ENCODE peak calls at places on chromosome 11, in nine cellular contexts. V is CD8-positive, alpha-beta T cell; W is IMR-90; H is AG04450; X is GM12878; E is spleen; Y is neural progenitor cell; Q is RWPE1; O is breast epithelium. K is an unnamed sample.

GRCh38 chr11:124535552-124536232 is 7.8 kb downstream of the OR8B12 start:
- DNase-seq in V (no peak), Q (no peak), X (no peak), H (no peak), Y (no peak), W (peak), O (no peak), E (no peak), K (no peak)

GRCh38 chr11:101583180-101584128 is at the start of gene TRPC6:
- DNase-seq in V (no peak), Y (peak), X (no peak), E (peak), Q (peak), O (peak), W (peak), H (no peak), K (peak)

GRCh38 chr11:76745561-76746207 is 37.5 kb upstream of the TSKU start:
- DNase-seq in W (no peak), O (no peak), H (no peak), E (no peak), V (no peak), X (no peak), Y (no peak), Q (no peak), K (no peak)

GRCh38 chr11:72824020-72824419 is 9.8 kb downstream of the ATG16L2 start:
- DNase-seq in W (no peak), V (no peak), Y (no peak), H (no peak), O (no peak), E (no peak), Q (no peak), X (no peak), K (peak)

GRCh38 chr11:65180877-65181568 is 705 bp upstream of the CAPN1 start:
- DNase-seq in X (peak), E (peak), O (no peak), V (peak), Y (peak), H (peak), Q (peak), W (peak), K (peak)

GRCh38 chr11:35246725-35247124 is 107.8 kb downstream of the CD44 start:
- DNase-seq in X (no peak), H (no peak), O (no peak), E (no peak), Q (no peak), W (peak), V (no peak), Y (no peak), K (no peak)

GRCh38 chr11:44615913-44616806 is 50.7 kb downstream of the CD82 start:
- DNase-seq in Q (no peak), X (no peak), Y (no peak), H (no peak), W (no peak), E (peak), V (no peak), O (no peak), K (peak)

GRCh38 chr11:133064961-133065360 is 467.3 kb downstream of the OPCML start:
- DNase-seq in H (no peak), W (no peak), V (no peak), E (no peak), O (no peak), Y (no peak), Q (no peak), X (no peak), K (no peak)

GRCh38 chr11:70415642-70416395 is 17.5 kb downstream of the CTTN start:
- DNase-seq in X (no peak), Y (no peak), W (peak), V (no peak), O (no peak), Q (no peak), E (no peak), H (no peak), K (no peak)

GRCh38 chr11:22337571-22338464 is at the start of gene SLC17A6:
- DNase-seq in W (peak), E (no peak), Q (peak), V (no peak), Y (peak), H (no peak), O (no peak), X (no peak), K (no peak)

GRCh38 chr11:102111011-102111786 is 952 bp downstream of the YAP1 start:
- DNase-seq in Y (peak), Q (peak), O (peak), V (peak), W (peak), H (no peak), E (no peak), X (no peak), K (peak)

GRCh38 chr11:35107866-35108265 is 31.1 kb upstream of the CD44 start:
- DNase-seq in X (no peak), Q (no peak), H (no peak), W (no peak), Y (no peak), O (no peak), E (no peak), V (no peak), K (no peak)

GRCh38 chr11:62399172-62399867 is 19.5 kb upstream of the SCGB1A1 start:
- DNase-seq in Y (no peak), O (no peak), V (no peak), X (no peak), H (no peak), W (no peak), E (peak), Q (no peak), K (peak)

GRCh38 chr11:112972399-112973115 is 11.3 kb downstream of the NCAM1 start:
- DNase-seq in Y (no peak), V (no peak), X (no peak), H (no peak), W (no peak), Q (no peak), O (no peak), E (no peak), K (no peak)

GRCh38 chr11:61092280-61092766 is 10.0 kb upstream of the CD5 start:
- DNase-seq in Q (no peak), Y (no peak), W (no peak), H (no peak), O (no peak), E (no peak), X (no peak), V (peak), K (no peak)

GRCh38 chr11:68042219-68043028 is 3.6 kb downstream of the TCIRG1 start:
- DNase-seq in V (no peak), W (no peak), H (no peak), X (no peak), Q (no peak), Y (no peak), O (no peak), E (peak), K (peak)

GRCh38 chr11:122226810-122227379 is 110.9 kb upstream of the BLID start:
- DNase-seq in X (no peak), Y (no peak), H (no peak), O (no peak), E (no peak), Q (no peak), V (no peak), W (no peak), K (no peak)

GRCh38 chr11:30120045-30120589 is 103.3 kb upstream of the KCNA4 start:
- DNase-seq in Q (no peak), Y (no peak), E (no peak), V (no peak), W (no peak), H (no peak), X (no peak), O (no peak), K (no peak)

GRCh38 chr11:104918113-104918824 is 20.0 kb upstream of the CASP12 start:
- DNase-seq in O (no peak), H (peak), W (peak), X (no peak), Q (no peak), E (no peak), Y (no peak), V (no peak), K (no peak)

GRCh38 chr11:34546511-34547206 is 33.1 kb upstream of the ELF5 start:
- DNase-seq in V (no peak), X (no peak), Y (peak), H (no peak), E (no peak), W (no peak), O (peak), Q (no peak), K (no peak)

GRCh38 chr11:65703846-65704245 is 8.2 kb upstream of the KAT5 start:
- DNase-seq in E (no peak), V (no peak), Q (no peak), O (no peak), Y (no peak), W (no peak), X (no peak), H (no peak), K (no peak)

GRCh38 chr11:12496181-12497025 is 119.0 kb downstream of the PARVA start:
- DNase-seq in E (no peak), X (no peak), O (no peak), Q (no peak), W (peak), H (no peak), Y (peak), V (no peak), K (no peak)

GRCh38 chr11:82718307-82718706 is 15.4 kb downstream of the FAM181B start:
- DNase-seq in Y (peak), V (no peak), O (peak), E (no peak), W (peak), H (peak), X (no peak), Q (peak), K (no peak)

GRCh38 chr11:6225896-6226295 is 8.5 kb downstream of the FHIP1B start:
- DNase-seq in V (no peak), X (no peak), Y (no peak), W (no peak), H (no peak), O (no peak), E (no peak), Q (no peak), K (no peak)

GRCh38 chr11:123061403-123062157 is at the start of gene HSPA8:
- DNase-seq in W (peak), X (no peak), E (peak), Q (peak), O (peak), Y (peak), H (peak), V (peak), K (peak)

GRCh38 chr11:65432133-65432650 is 9.6 kb downstream of the NEAT1 start:
- DNase-seq in H (no peak), V (no peak), W (peak), E (no peak), Q (no peak), X (no peak), O (no peak), Y (no peak), K (no peak)

GRCh38 chr11:2825261-2825885 is 60.2 kb downstream of the CDKN1C start:
- DNase-seq in O (peak), Q (peak), X (no peak), H (peak), V (no peak), W (peak), Y (no peak), E (no peak), K (peak)

GRCh38 chr11:1727861-1728260 is 22.5 kb downstream of the IFITM10 start:
- DNase-seq in V (no peak), E (peak), H (no peak), Y (no peak), O (no peak), W (no peak), Q (no peak), X (no peak), K (no peak)

GRCh38 chr11:65446446-65447277 is 24.1 kb downstream of the NEAT1 start:
- DNase-seq in Y (no peak), V (no peak), Q (no peak), W (peak), E (no peak), O (peak), H (no peak), X (no peak), K (no peak)

GRCh38 chr11:66045177-66045639 is 3.8 kb downstream of the GAL3ST3 start:
- DNase-seq in O (peak), X (no peak), E (peak), H (no peak), V (peak), W (peak), Q (peak), Y (peak), K (peak)

GRCh38 chr11:428295-428694 is 13.5 kb upstream of the SIGIRR start:
- DNase-seq in H (no peak), V (no peak), Q (no peak), E (peak), X (no peak), O (no peak), Y (no peak), W (no peak), K (no peak)

GRCh38 chr11:28512143-28512756 is 404.1 kb downstream of the METTL15 start:
- DNase-seq in E (no peak), Y (no peak), X (no peak), O (no peak), Q (no peak), V (no peak), W (no peak), H (no peak), K (no peak)

GRCh38 chr11:83574516-83574915 is 288.3 kb upstream of the CCDC90B start:
- DNase-seq in W (peak), X (no peak), O (no peak), Y (no peak), E (no peak), Q (peak), V (no peak), H (no peak), K (no peak)

GRCh38 chr11:109604506-109604905 is 182.5 kb downstream of the C11orf87 start:
- DNase-seq in W (no peak), X (no peak), Q (no peak), E (no peak), Y (no peak), V (no peak), H (no peak), O (no peak), K (no peak)

GRCh38 chr11:8793114-8793777 is 110.7 kb downstream of the RPL27A start:
- DNase-seq in V (no peak), W (peak), E (no peak), O (no peak), Y (no peak), X (no peak), H (no peak), Q (no peak), K (no peak)

GRCh38 chr11:8792636-8793035 is 110.0 kb downstream of the RPL27A start:
- DNase-seq in H (no peak), Q (no peak), X (no peak), E (no peak), V (no peak), Y (no peak), O (no peak), W (no peak), K (no peak)

GRCh38 chr11:8796926-8797325 is 114.1 kb upstream of the AKIP1 start:
- DNase-seq in Y (no peak), V (no peak), X (no peak), E (no peak), O (no peak), W (no peak), H (no peak), Q (no peak), K (no peak)

GRCh38 chr11:8794126-8794525 is 111.5 kb downstream of the RPL27A start:
- DNase-seq in O (no peak), Q (no peak), X (no peak), Y (no peak), V (no peak), W (no peak), E (no peak), H (no peak), K (no peak)

GRCh38 chr11:8794677-8795103 is 112.1 kb downstream of the RPL27A start:
- DNase-seq in O (no peak), X (no peak), W (no peak), H (no peak), E (no peak), Y (no peak), V (no peak), Q (no peak), K (no peak)
- H3K27ac ChIP-seq in O (peak), X (no peak), W (peak), H (no peak), E (peak), Y (no peak), V (no peak), Q (peak), K (no peak)

DNA sequence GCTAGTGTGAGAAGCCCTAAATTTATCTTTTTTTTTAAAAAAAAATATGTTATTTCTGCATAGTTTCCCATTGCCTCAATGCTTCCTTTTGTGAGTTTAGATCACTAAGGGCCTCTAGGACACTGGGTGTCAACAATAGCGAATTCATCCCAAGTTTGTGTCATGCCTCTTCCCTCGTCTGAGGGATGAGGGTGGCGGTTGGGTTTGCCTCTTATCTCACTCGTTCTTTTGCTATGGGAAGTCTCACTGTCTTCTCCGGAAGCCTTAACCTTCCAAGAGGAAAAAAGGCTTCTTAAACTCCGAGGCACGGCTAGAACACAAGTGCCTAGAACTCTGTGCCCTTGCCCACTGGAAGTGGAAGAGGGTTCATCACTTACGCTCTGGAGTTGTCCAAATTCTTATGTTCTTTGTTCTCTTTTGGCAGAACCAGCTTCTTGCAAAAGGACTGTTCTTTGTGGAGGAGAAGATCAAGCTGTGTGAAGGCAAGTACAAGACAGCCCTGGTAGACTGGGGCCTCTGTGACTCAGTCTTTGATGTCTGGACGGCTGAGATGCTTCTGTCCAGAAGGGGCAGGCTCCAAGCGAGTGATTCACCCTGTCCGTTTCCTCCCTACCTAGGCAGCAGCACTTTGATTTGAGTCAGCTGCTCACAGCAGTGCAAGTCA is 78.5 kb downstream of the TRAF6 start:
- DNase-seq in H (peak), X (no peak), Q (peak), O (no peak), V (peak), Y (peak), W (peak), E (no peak), K (no peak)
- TF ChIP-seq CTCF in H (peak), X (no peak), Q (peak), O (no peak), V (no peak), Y (no peak), W (peak), E (no peak), K (no peak)

DNA sequence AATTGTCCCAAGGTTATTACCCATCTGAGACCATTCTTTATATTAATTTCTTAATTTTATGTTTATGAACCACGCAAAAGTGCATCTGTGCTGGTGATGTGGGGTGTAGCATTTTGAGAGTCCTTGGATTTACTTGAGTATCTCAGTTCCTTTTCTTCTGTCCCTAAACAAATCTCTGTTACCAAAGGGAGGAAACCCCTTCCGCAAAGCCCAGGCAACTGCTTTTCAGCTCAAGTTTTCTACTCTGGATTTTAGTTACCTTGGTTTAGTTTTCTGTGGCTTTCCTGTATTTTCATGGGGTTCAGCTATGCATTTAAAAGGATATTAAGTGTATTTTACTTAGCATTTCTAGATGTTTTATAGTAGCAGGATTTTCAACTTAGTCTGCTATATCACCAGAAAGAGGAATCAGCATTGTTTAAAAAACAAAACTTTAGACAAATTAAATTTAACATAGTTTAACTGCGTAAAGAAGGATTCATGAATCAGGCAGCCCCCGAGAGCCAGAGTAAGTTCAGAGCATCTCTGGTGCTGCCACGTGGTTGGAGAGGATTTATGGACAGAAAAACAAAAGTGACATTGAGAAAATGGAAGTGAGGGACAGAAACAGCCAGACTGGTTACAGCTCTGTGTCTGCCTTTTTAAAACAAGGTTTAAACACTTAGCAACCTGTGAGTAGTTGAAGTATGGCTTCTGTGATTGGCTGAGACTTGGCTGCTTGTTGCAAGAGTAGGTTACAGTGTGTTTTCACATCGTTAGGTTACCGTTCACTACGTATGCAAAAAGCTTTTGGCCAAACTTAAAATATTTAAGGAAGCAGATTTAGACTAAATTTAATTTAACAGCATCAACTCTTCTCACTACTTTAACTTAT is 9.6 kb downstream of the ADM start:
- DNase-seq in Y (peak), E (no peak), X (peak), W (peak), O (no peak), V (peak), H (no peak), Q (peak), K (no peak)
- H3K27ac ChIP-seq in Y (no peak), E (no peak), X (no peak), W (no peak), O (no peak), V (no peak), H (no peak), Q (no peak), K (no peak)

GRCh38 chr11:59174664-59175033 is 2.7 kb downstream of the DTX4 start:
- DNase-seq in H (no peak), V (no peak), X (no peak), O (no peak), W (peak), Q (peak), Y (no peak), E (no peak), K (no peak)

GRCh38 chr11:59172345-59173079 is 580 bp downstream of the DTX4 start:
- DNase-seq in H (no peak), E (peak), W (no peak), Q (no peak), O (no peak), Y (peak), X (peak), V (peak), K (peak)

GRCh38 chr11:59173964-59174663 is 2.2 kb downstream of the DTX4 start:
- DNase-seq in W (peak), X (no peak), O (peak), Q (peak), H (no peak), E (no peak), Y (peak), V (no peak), K (peak)

GRCh38 chr11:59173080-59173963 is 1.4 kb downstream of the DTX4 start:
- DNase-seq in O (peak), X (no peak), W (peak), V (no peak), Q (peak), Y (peak), E (peak), H (no peak), K (peak)

DNA sequence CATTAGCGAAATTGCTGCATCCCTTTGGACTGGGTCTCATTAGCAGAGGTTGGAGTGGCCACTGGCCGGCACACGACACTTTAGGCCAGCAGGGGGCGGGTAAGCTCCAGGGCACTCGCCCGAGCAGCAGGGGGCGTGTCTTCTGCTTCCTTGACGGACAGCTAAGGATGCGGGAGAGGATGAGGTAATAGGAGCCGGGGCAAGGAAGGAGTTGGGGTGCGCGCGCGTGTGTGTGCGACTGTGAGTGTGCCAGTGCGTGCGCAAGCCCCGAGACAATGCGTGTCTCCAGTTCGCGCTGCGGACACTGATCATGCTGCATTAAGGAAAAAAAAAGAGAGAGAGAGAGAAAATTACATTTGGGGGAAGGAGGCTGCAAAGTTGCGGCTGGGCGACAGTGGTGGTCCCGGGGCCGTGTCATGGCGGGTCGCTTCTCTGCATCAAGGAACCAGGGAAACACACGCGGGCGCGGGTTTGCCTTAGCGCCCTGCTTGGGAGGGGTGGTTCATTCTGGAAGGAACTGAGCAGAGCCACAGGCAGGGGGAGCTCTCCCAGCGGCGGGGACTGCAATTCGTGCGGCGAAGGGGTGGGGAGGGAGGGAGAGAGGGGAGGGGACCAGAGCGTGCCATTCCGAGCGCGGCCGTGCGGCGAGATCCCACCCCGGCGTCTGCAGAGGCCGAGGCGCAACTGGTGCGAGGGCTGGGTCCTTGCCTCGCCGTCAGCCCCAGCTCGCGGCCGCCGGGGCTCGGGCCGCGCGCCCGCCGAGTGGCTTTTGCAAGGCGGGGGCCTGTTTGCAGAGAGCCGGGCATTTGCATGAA is at the start of gene DTX4:
- DNase-seq in H (peak), E (peak), V (peak), O (peak), W (peak), Q (peak), Y (peak), X (peak), K (peak)
- TF ChIP-seq CTCF in H (peak), E (peak), V (peak), O (peak), W (peak), Q (peak), Y (peak), X (peak), K (peak)

K was measured in upper lobe of right lung.